ENCODE peak calls at places on chromosomes 11 and 22, in seven cellular contexts. S, A, N, E, X, I and F are unnamed samples.

GRCh38 chr22:32745251-32745995 is 56.1 kb upstream of the TIMP3 start:
- DNase-seq in S (peak), A (no peak), N (peak), E (peak), X (peak), I (no peak), F (no peak)

GRCh38 chr22:27245056-27245455 is 556.5 kb downstream of the MN1 start:
- DNase-seq in S (no peak), A (no peak), N (no peak), E (no peak), X (no peak), I (no peak), F (no peak)

GRCh38 chr11:65132988-65133700 is 1.2 kb downstream of the SYVN1 start:
- DNase-seq in S (peak), A (no peak), N (no peak), E (peak), X (no peak), I (no peak), F (peak)

GRCh38 chr22:47233316-47234243 is 471.1 kb downstream of the TBC1D22A start:
- DNase-seq in S (no peak), A (no peak), N (no peak), E (no peak), X (no peak), I (no peak), F (no peak)

GRCh38 chr22:46803031-46803880 is 40.8 kb downstream of the TBC1D22A start:
- DNase-seq in S (peak), A (peak), N (no peak), E (peak), X (no peak), I (peak), F (no peak)

GRCh38 chr11:8261316-8261715 is 2.4 kb downstream of the LMO1 start:
- DNase-seq in S (no peak), A (no peak), N (no peak), E (peak), X (no peak), I (no peak), F (no peak)

GRCh38 chr11:27046956-27047355 is 6.3 kb downstream of the BBOX1 start:
- DNase-seq in S (no peak), A (no peak), N (no peak), E (no peak), X (no peak), I (no peak), F (no peak)

GRCh38 chr11:28110108-28110838 is 2.1 kb downstream of the METTL15 start:
- DNase-seq in S (peak), A (peak), N (peak), E (peak), X (peak), I (peak), F (peak)

GRCh38 chr11:114086394-114086793 is 26.9 kb downstream of the ZBTB16 start:
- DNase-seq in S (no peak), A (no peak), N (no peak), E (no peak), X (no peak), I (no peak), F (no peak)

GRCh38 chr22:38757464-38757757 is 1.6 kb upstream of the SUN2 start:
- DNase-seq in S (no peak), A (no peak), N (no peak), E (no peak), X (no peak), I (no peak), F (no peak)
- H3K4me3 ChIP-seq in S (no peak), A (peak), N (no peak), E (no peak), X (no peak), I (peak), F (no peak)

GRCh38 chr11:36375348-36376314 is 79.5 kb downstream of the PRR5L start:
- DNase-seq in S (no peak), A (no peak), N (no peak), E (no peak), X (no peak), I (no peak), F (no peak)

GRCh38 chr11:36376888-36377758 is 81.0 kb downstream of the PRR5L start:
- DNase-seq in S (peak), A (peak), N (no peak), E (peak), X (peak), I (peak), F (no peak)

GRCh38 chr11:36374726-36375125 is 78.6 kb downstream of the PRR5L start:
- DNase-seq in S (no peak), A (no peak), N (no peak), E (no peak), X (no peak), I (no peak), F (no peak)

GRCh38 chr11:36377759-36378553 is 81.9 kb downstream of the PRR5L start:
- DNase-seq in S (no peak), A (no peak), N (no peak), E (no peak), X (no peak), I (no peak), F (no peak)

DNA sequence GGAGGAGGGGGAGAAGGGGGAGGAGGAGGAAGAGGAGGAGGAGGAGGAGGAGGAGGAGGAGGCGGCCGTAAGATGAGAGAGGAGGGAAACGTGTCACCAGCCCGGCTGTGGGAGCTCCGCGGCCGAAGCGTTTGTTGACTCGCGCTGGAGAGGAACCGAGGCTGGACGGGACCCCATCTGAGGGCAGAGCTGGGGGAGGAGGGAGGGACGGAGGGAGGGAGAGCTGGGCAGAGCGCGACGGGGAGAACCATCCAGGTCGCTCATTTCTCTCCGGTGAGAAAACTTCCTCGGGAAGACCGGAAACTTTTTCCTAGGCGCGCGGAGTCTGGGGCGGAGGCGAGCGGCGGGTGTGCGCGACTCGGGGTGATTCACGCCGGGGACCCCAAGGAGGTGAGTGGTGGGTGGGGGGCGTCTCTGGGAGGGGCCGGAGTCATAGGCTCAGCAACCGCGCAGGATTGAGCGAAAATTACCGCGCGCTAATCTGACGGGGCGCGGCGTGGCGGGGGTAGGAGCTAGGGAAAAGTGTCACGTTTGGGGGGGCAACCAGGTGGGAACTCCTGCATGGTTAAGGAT is 80.3 kb downstream of the PRR5L start:
- DNase-seq in S (no peak), A (no peak), N (no peak), E (no peak), X (no peak), I (no peak), F (no peak)
- H3K4me3 ChIP-seq in S (peak), A (peak), N (peak), E (no peak), X (peak), I (peak), F (peak)

GRCh38 chr11:117418685-117419084 is 91.0 kb downstream of the CEP164 start:
- DNase-seq in S (no peak), A (no peak), N (no peak), E (no peak), X (no peak), I (no peak), F (no peak)
- H3K4me3 ChIP-seq in S (no peak), A (no peak), N (no peak), E (no peak), X (no peak), I (no peak), F (no peak)

GRCh38 chr11:134260503-134260902 is 7.1 kb downstream of the ACAD8 start:
- DNase-seq in S (no peak), A (no peak), N (no peak), E (no peak), X (no peak), I (no peak), F (no peak)

GRCh38 chr11:134258577-134258976 is 5.2 kb downstream of the ACAD8 start:
- DNase-seq in S (no peak), A (no peak), N (peak), E (no peak), X (no peak), I (no peak), F (peak)

GRCh38 chr11:134253189-134253993 is at the start of the genes ACAD8 and THYN1:
- DNase-seq in S (peak), A (peak), N (peak), E (peak), X (peak), I (peak), F (peak)

GRCh38 chr11:134254433-134254832 is 1.1 kb downstream of the ACAD8 start:
- DNase-seq in S (no peak), A (no peak), N (no peak), E (no peak), X (no peak), I (no peak), F (no peak)

DNA sequence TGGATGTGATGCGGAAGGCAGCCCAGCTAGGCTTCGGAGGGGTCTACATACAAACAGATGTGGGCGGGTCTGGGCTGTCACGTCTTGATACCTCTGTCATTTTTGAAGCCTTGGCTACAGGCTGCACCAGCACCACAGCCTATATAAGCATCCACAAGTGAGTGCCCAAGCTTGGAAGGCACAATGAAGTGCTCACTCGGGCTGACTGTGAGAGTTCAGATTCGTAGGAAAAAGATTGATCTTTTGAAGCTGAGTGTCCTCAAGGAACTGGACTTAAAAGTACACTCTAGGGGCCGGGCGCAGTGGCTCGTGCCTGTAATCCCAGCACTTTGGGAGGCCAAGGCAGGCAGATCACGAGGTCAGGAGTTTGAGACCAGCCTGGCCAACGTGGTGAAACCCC is 3.7 kb downstream of the ACAD8 start:
- DNase-seq in S (no peak), A (no peak), N (no peak), E (no peak), X (no peak), I (no peak), F (no peak)
- H3K4me3 ChIP-seq in S (no peak), A (no peak), N (no peak), E (no peak), X (no peak), I (no peak), F (no peak)